ENCODE peak calls at places on chromosomes 1 and 21, in five cellular contexts. One of them, this sample, is unnamed.

GRCh38 chr1:209405183-209405823 is 178.2 kb upstream of the CAMK1G start:
- DNase-seq in CD8-positive, alpha-beta T cell: no peak
- DNase-seq in colonic mucosa: no peak
- DNase-seq in adrenal gland: no peak
- DNase-seq in psoas muscle: no peak
- DNase-seq in this sample: no peak

GRCh38 chr1:212157252-212157651 is 121.7 kb downstream of the DTL start:
- DNase-seq in adrenal gland: no peak
- DNase-seq in psoas muscle: no peak
- DNase-seq in CD8-positive, alpha-beta T cell: no peak
- DNase-seq in colonic mucosa: no peak
- DNase-seq in this sample: no peak

GRCh38 chr1:202162049-202162417 is 1.6 kb upstream of the PTPN7 start:
- DNase-seq in CD8-positive, alpha-beta T cell: peak; percentile 34
- DNase-seq in colonic mucosa: no peak
- DNase-seq in adrenal gland: no peak
- DNase-seq in psoas muscle: no peak
- DNase-seq in this sample: no peak

GRCh38 chr1:15757016-15757543 is 1.5 kb upstream of the FBLIM1 start:
- DNase-seq in CD8-positive, alpha-beta T cell: no peak
- DNase-seq in psoas muscle: no peak
- DNase-seq in adrenal gland: no peak
- DNase-seq in colonic mucosa: no peak
- DNase-seq in this sample: no peak

GRCh38 chr1:11412166-11412565 is 66.8 kb upstream of the DISP3 start:
- DNase-seq in psoas muscle: no peak
- DNase-seq in CD8-positive, alpha-beta T cell: no peak
- DNase-seq in colonic mucosa: no peak
- DNase-seq in adrenal gland: no peak
- DNase-seq in this sample: no peak

GRCh38 chr1:81598623-81599022 is 202.1 kb upstream of the ADGRL2 start:
- DNase-seq in psoas muscle: no peak
- DNase-seq in adrenal gland: no peak
- DNase-seq in colonic mucosa: no peak
- DNase-seq in CD8-positive, alpha-beta T cell: no peak
- DNase-seq in this sample: no peak

GRCh38 chr21:44494956-44495355 is 39.6 kb downstream of the LRRC3 start:
- DNase-seq in adrenal gland: no peak
- DNase-seq in colonic mucosa: no peak
- DNase-seq in CD8-positive, alpha-beta T cell: no peak
- DNase-seq in psoas muscle: no peak
- DNase-seq in this sample: no peak

GRCh38 chr1:107648071-107648470 is 316.9 kb downstream of the VAV3 start:
- DNase-seq in colonic mucosa: no peak
- DNase-seq in adrenal gland: no peak
- DNase-seq in CD8-positive, alpha-beta T cell: no peak
- DNase-seq in psoas muscle: no peak
- DNase-seq in this sample: no peak

GRCh38 chr1:204326891-204327290 is 32.8 kb downstream of the PLEKHA6 start:
- DNase-seq in psoas muscle: no peak
- DNase-seq in colonic mucosa: no peak
- DNase-seq in adrenal gland: no peak
- DNase-seq in CD8-positive, alpha-beta T cell: no peak
- DNase-seq in this sample: no peak

GRCh38 chr1:233730809-233731208 is 116.9 kb downstream of the KCNK1 start:
- DNase-seq in colonic mucosa: no peak
- DNase-seq in CD8-positive, alpha-beta T cell: no peak
- DNase-seq in adrenal gland: no peak
- DNase-seq in psoas muscle: no peak
- DNase-seq in this sample: no peak

GRCh38 chr1:18047122-18047521 is 60.5 kb upstream of the IGSF21 start:
- DNase-seq in adrenal gland: no peak
- DNase-seq in colonic mucosa: no peak
- DNase-seq in CD8-positive, alpha-beta T cell: no peak
- DNase-seq in psoas muscle: no peak
- DNase-seq in this sample: no peak

GRCh38 chr1:61078611-61079010 is 3.8 kb upstream of the NFIA start:
- DNase-seq in psoas muscle: no peak
- DNase-seq in colonic mucosa: no peak
- DNase-seq in adrenal gland: no peak
- DNase-seq in CD8-positive, alpha-beta T cell: no peak
- DNase-seq in this sample: no peak

GRCh38 chr1:156836041-156836654 is 19.5 kb upstream of the SH2D2A start:
- DNase-seq in adrenal gland: no peak
- DNase-seq in colonic mucosa: no peak
- DNase-seq in CD8-positive, alpha-beta T cell: no peak
- DNase-seq in psoas muscle: no peak
- DNase-seq in this sample: no peak

GRCh38 chr1:212976586-212976985 is 26.2 kb downstream of the VASH2 start:
- DNase-seq in CD8-positive, alpha-beta T cell: no peak
- DNase-seq in psoas muscle: no peak
- DNase-seq in colonic mucosa: no peak
- DNase-seq in adrenal gland: peak; percentile 13
- DNase-seq in this sample: no peak

GRCh38 chr1:6343506-6344405 is 49.8 kb downstream of the ACOT7 start:
- DNase-seq in psoas muscle: peak; percentile 80
- DNase-seq in adrenal gland: peak; percentile 89
- DNase-seq in colonic mucosa: peak; percentile 92
- DNase-seq in CD8-positive, alpha-beta T cell: peak; percentile 62
- DNase-seq in this sample: no peak

GRCh38 chr1:24236170-24237045 is 49.3 kb upstream of the IFNLR1 start:
- DNase-seq in colonic mucosa: no peak
- DNase-seq in adrenal gland: no peak
- DNase-seq in psoas muscle: no peak
- DNase-seq in CD8-positive, alpha-beta T cell: no peak
- DNase-seq in this sample: no peak

GRCh38 chr21:36976882-36977651 is 10.6 kb upstream of the HLCS start:
- DNase-seq in psoas muscle: no peak
- DNase-seq in adrenal gland: peak; percentile 72
- DNase-seq in colonic mucosa: no peak
- DNase-seq in CD8-positive, alpha-beta T cell: peak; percentile 28
- DNase-seq in this sample: no peak

GRCh38 chr1:41758490-41758889 is 160.2 kb downstream of the HIVEP3 start:
- DNase-seq in CD8-positive, alpha-beta T cell: no peak
- DNase-seq in adrenal gland: no peak
- DNase-seq in colonic mucosa: no peak
- DNase-seq in psoas muscle: no peak
- DNase-seq in this sample: no peak

GRCh38 chr1:11868331-11868730 is 9.6 kb upstream of the NPPB start:
- DNase-seq in colonic mucosa: no peak
- DNase-seq in adrenal gland: no peak
- DNase-seq in psoas muscle: no peak
- DNase-seq in CD8-positive, alpha-beta T cell: no peak
- DNase-seq in this sample: no peak

GRCh38 chr1:98034505-98034904 is 113.7 kb upstream of the DPYD start:
- DNase-seq in psoas muscle: no peak
- DNase-seq in CD8-positive, alpha-beta T cell: no peak
- DNase-seq in colonic mucosa: no peak
- DNase-seq in adrenal gland: no peak
- DNase-seq in this sample: no peak

GRCh38 chr1:53541761-53542550 is 82.8 kb downstream of the DMRTB1 start:
- DNase-seq in adrenal gland: peak; percentile 64
- DNase-seq in CD8-positive, alpha-beta T cell: no peak
- DNase-seq in colonic mucosa: no peak
- DNase-seq in psoas muscle: peak; percentile 52
- DNase-seq in this sample: no peak

GRCh38 chr1:44514673-44515072 is 109.6 kb downstream of the RNF220 start:
- DNase-seq in CD8-positive, alpha-beta T cell: no peak
- DNase-seq in colonic mucosa: no peak
- DNase-seq in adrenal gland: no peak
- DNase-seq in psoas muscle: no peak
- DNase-seq in this sample: no peak
- H3K4me3 ChIP-seq in CD8-positive, alpha-beta T cell: no peak overlapping the region
- H3K4me3 ChIP-seq in colonic mucosa: no peak overlapping the region
- H3K4me3 ChIP-seq in adrenal gland: no peak overlapping the region
- H3K4me3 ChIP-seq in psoas muscle: no peak overlapping the region
- H3K4me3 ChIP-seq in this sample: no peak overlapping the region

DNA sequence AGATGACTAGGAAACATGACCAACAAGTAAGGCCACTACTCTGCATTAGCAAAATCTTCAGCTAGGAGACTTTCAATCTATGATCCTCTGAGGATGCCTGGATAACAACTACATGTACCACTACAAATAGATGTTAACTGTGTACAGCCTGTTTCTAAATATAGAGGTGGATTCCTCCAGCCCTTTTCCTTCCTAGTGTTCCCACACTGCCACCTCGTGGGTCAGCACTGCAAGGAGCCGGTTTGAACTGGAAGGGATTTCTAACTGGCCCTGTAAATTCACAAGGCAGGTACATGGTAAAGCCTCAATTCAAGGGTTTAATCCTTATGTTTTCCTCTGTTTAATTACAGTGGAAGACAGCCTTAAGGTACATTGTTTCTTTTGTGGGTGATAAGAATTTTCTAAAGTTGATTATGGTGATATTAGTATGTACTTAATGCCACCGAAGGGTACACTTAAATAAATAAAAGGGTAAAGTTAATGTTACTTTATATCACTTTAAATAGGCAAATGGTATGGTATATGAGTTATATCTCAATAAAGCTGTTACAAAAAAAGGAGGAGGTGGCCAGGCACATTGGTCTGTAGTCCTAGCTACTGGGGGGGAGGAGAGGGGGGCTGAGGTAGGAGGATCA is 14.4 kb downstream of the SMYD3 start:
- DNase-seq in CD8-positive, alpha-beta T cell: peak; percentile 20
- DNase-seq in psoas muscle: peak; percentile 85
- DNase-seq in colonic mucosa: peak; percentile 69
- DNase-seq in adrenal gland: peak; percentile 82
- DNase-seq in this sample: no peak
- TF ChIP-seq CTCF in CD8-positive, alpha-beta T cell: peak; percentile 26
- TF ChIP-seq CTCF in psoas muscle: peak; percentile 84
- TF ChIP-seq CTCF in colonic mucosa: peak; percentile 65
- TF ChIP-seq CTCF in adrenal gland: peak; percentile 76
- TF ChIP-seq CTCF in this sample: peak; percentile 56

DNA sequence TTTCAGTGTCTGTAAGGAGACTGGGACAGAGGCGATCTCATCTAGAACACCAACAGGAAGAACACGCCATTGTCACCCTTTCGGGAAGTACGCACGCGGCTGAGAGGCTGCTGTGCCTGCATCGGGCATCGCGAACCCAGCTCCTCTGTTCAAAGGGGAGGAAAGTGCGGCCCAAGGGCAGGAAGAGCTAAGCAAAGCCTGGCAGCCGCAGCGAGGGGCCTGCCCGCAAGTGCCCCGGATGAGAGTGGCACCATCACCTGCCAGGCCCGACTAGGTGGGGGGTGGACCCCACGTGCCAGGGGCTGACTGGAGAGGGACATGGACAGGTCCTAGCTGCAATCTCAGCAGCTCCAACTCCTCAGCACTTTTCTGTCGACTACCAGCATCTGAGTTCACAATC is 7.5 kb downstream of the TPRG1L start:
- DNase-seq in adrenal gland: no peak
- DNase-seq in colonic mucosa: no peak
- DNase-seq in psoas muscle: no peak
- DNase-seq in CD8-positive, alpha-beta T cell: no peak
- DNase-seq in this sample: no peak
- H3K36me3 ChIP-seq in adrenal gland: no peaks in the 10 kb centered on the region
- H3K36me3 ChIP-seq in colonic mucosa: peaks cover 4% of the 10 kb centered on the region
- H3K36me3 ChIP-seq in psoas muscle: peaks cover 11% of the 10 kb centered on the region
- H3K36me3 ChIP-seq in CD8-positive, alpha-beta T cell: peaks cover 39% of the 10 kb centered on the region
- H3K36me3 ChIP-seq in this sample: peaks cover 29% of the 10 kb centered on the region

GRCh38 chr1:187212377-187212776 is 383.6 kb downstream of the PLA2G4A start:
- DNase-seq in CD8-positive, alpha-beta T cell: no peak
- DNase-seq in psoas muscle: no peak
- DNase-seq in adrenal gland: no peak
- DNase-seq in colonic mucosa: no peak
- DNase-seq in this sample: no peak
- H3K4me3 ChIP-seq in CD8-positive, alpha-beta T cell: no peak overlapping the region
- H3K4me3 ChIP-seq in psoas muscle: no peak overlapping the region
- H3K4me3 ChIP-seq in adrenal gland: no peak overlapping the region
- H3K4me3 ChIP-seq in colonic mucosa: no peak overlapping the region
- H3K4me3 ChIP-seq in this sample: no peak overlapping the region

GRCh38 chr1:176119549-176119948 is 87.5 kb downstream of the COP1 start:
- DNase-seq in CD8-positive, alpha-beta T cell: no peak
- DNase-seq in adrenal gland: no peak
- DNase-seq in psoas muscle: no peak
- DNase-seq in colonic mucosa: no peak
- DNase-seq in this sample: no peak
- TF ChIP-seq CTCF in CD8-positive, alpha-beta T cell: no peak
- TF ChIP-seq CTCF in adrenal gland: no peak
- TF ChIP-seq CTCF in psoas muscle: no peak
- TF ChIP-seq CTCF in colonic mucosa: no peak
- TF ChIP-seq CTCF in this sample: no peak

GRCh38 chr1:214364335-214364734 is 83.4 kb downstream of the SMYD2 start:
- DNase-seq in CD8-positive, alpha-beta T cell: no peak
- DNase-seq in psoas muscle: peak; percentile 72
- DNase-seq in adrenal gland: no peak
- DNase-seq in colonic mucosa: no peak
- DNase-seq in this sample: no peak
- H3K36me3 ChIP-seq in CD8-positive, alpha-beta T cell: no peaks in the 10 kb centered on the region
- H3K36me3 ChIP-seq in psoas muscle: peaks cover 2% of the 10 kb centered on the region
- H3K36me3 ChIP-seq in adrenal gland: no peaks in the 10 kb centered on the region
- H3K36me3 ChIP-seq in colonic mucosa: no peaks in the 10 kb centered on the region
- H3K36me3 ChIP-seq in this sample: peaks cover 82% of the 10 kb centered on the region